ENCODE peak calls at places on chromosomes 4 and X, in seven cellular contexts. E, J, U, K, P, D and C are unnamed samples.

GRCh38 chrX:18537068-18537467 is 111.7 kb downstream of the CDKL5 start:
- DNase-seq in E (peak; percentile 20), U (no peak), P (no peak), J (no peak), K (no peak), D (no peak), C (no peak)

GRCh38 chrX:136055651-136056221 is 70.5 kb downstream of the SLC9A6 start:
- DNase-seq in E (no peak), K (peak; percentile 73), D (no peak), U (no peak), P (peak; percentile 15), J (peak; percentile 29), C (peak; percentile 91)

GRCh38 chrX:51408462-51408861 is 75.8 kb downstream of the NUDT10 start:
- DNase-seq in J (no peak), P (no peak), D (no peak), U (no peak), K (no peak), E (no peak), C (no peak)

GRCh38 chr4:53100801-53101581 is 238.9 kb downstream of the RASL11B start:
- DNase-seq in J (no peak), U (no peak), E (no peak), D (no peak), K (peak; percentile 79), P (no peak), C (no peak)

GRCh38 chrX:120380699-120381098 is 18.8 kb downstream of the ATP1B4 start:
- DNase-seq in P (no peak), D (no peak), U (no peak), K (peak; percentile 5), E (no peak), J (no peak), C (no peak)

GRCh38 chr4:10083331-10083769 is 33.2 kb downstream of the WDR1 start:
- DNase-seq in U (no peak), E (no peak), P (no peak), D (no peak), K (no peak), J (peak; percentile 16), C (no peak)

GRCh38 chrX:110180928-110181310 is 137.0 kb downstream of the AMMECR1 start:
- DNase-seq in U (no peak), D (no peak), E (no peak), K (peak; percentile 67), P (no peak), J (no peak), C (no peak)

GRCh38 chr4:26992657-26993361 is 132.2 kb downstream of the STIM2 start:
- DNase-seq in U (no peak), J (peak; percentile 40), K (peak; percentile 71), D (no peak), P (no peak), E (peak; percentile 60), C (no peak)

GRCh38 chr4:138645289-138645688 is 370.3 kb upstream of the NOCT start:
- DNase-seq in P (no peak), D (no peak), E (no peak), K (peak; percentile 24), J (no peak), U (no peak), C (no peak)

GRCh38 chr4:48546336-48546735 is 56.3 kb downstream of the ZAR1 start:
- DNase-seq in E (no peak), P (no peak), K (peak; percentile 53), J (no peak), D (peak; percentile 34), U (no peak), C (peak; percentile 5)

GRCh38 chrX:109987884-109988283 is 15.0 kb upstream of the TMEM164 start:
- DNase-seq in J (no peak), K (no peak), E (no peak), P (no peak), D (no peak), U (no peak), C (no peak)

GRCh38 chr4:76545161-76545884 is 110.3 kb downstream of the SHROOM3 start:
- DNase-seq in D (no peak), K (peak; percentile 73), J (no peak), U (no peak), P (no peak), E (no peak), C (no peak)

GRCh38 chrX:114344756-114345155 is 239.1 kb upstream of the HTR2C start:
- DNase-seq in U (peak; percentile 5), P (no peak), D (no peak), J (no peak), K (peak; percentile 35), E (no peak), C (peak; percentile 1)

GRCh38 chrX:150569155-150569477 is 695 bp downstream of the MTM1 start:
- DNase-seq in U (no peak), D (no peak), J (peak; percentile 25), P (no peak), E (no peak), K (peak; percentile 28), C (no peak)

GRCh38 chr4:30720021-30720655 is at the start of gene PCDH7:
- DNase-seq in U (no peak), P (no peak), K (peak; percentile 72), D (peak; percentile 67), E (peak; percentile 12), J (peak; percentile 30), C (no peak)

GRCh38 chr4:2301806-2302205 is 39.9 kb upstream of the MXD4 start:
- DNase-seq in U (no peak), E (no peak), J (no peak), K (no peak), D (no peak), P (no peak), C (no peak)

GRCh38 chrX:109485470-109486340 is 3.8 kb upstream of the GUCY2F start:
- DNase-seq in D (peak; percentile 33), K (peak; percentile 81), P (peak; percentile 18), U (no peak), J (peak; percentile 31), E (peak; percentile 21), C (peak; percentile 28)

GRCh38 chrX:51296138-51296537 is 36.5 kb upstream of the NUDT10 start:
- DNase-seq in U (no peak), P (no peak), E (no peak), J (no peak), D (no peak), K (no peak), C (no peak)

GRCh38 chr4:154329939-154330338 is 161.7 kb downstream of the DCHS2 start:
- DNase-seq in J (no peak), E (no peak), P (peak; percentile 66), K (no peak), U (no peak), D (no peak), C (peak; percentile 25)

GRCh38 chr4:28250646-28251045 is 1390.0 kb downstream of the STIM2 start:
- DNase-seq in P (no peak), D (no peak), J (no peak), K (no peak), E (no peak), U (no peak), C (no peak)

GRCh38 chrX:135391734-135392133 is 30.0 kb upstream of the SMIM10L2A start:
- DNase-seq in U (no peak), E (no peak), D (no peak), J (no peak), K (no peak), P (no peak), C (no peak)

GRCh38 chr4:185236155-185236503 is 26.7 kb downstream of the SNX25 start:
- DNase-seq in U (no peak), E (no peak), J (no peak), K (no peak), P (no peak), D (no peak), C (no peak)

GRCh38 chr4:103451341-103451740 is 253.2 kb upstream of the CENPE start:
- DNase-seq in D (no peak), E (no peak), U (peak; percentile 2), J (no peak), K (no peak), P (no peak), C (no peak)

GRCh38 chrX:14039344-14039743 is 9.7 kb upstream of the GEMIN8 start:
- DNase-seq in J (no peak), E (no peak), U (no peak), P (no peak), K (peak; percentile 50), D (peak; percentile 31), C (no peak)

GRCh38 chr4:126850286-126850685 is 782.5 kb upstream of the INTU start:
- DNase-seq in K (peak; percentile 93), E (no peak), J (no peak), U (peak; percentile 93), P (no peak), D (no peak), C (peak; percentile 60)

GRCh38 chr4:7238300-7238960 is 46.1 kb downstream of the SORCS2 start:
- DNase-seq in K (no peak), E (no peak), P (no peak), D (peak; percentile 45), U (no peak), J (no peak), C (no peak)
- TF ChIP-seq CTCF in K (no peak), E (peak; percentile 12), P (no peak), D (peak; percentile 28), U (peak; percentile 20), J (no peak), C (peak; percentile 39)

DNA sequence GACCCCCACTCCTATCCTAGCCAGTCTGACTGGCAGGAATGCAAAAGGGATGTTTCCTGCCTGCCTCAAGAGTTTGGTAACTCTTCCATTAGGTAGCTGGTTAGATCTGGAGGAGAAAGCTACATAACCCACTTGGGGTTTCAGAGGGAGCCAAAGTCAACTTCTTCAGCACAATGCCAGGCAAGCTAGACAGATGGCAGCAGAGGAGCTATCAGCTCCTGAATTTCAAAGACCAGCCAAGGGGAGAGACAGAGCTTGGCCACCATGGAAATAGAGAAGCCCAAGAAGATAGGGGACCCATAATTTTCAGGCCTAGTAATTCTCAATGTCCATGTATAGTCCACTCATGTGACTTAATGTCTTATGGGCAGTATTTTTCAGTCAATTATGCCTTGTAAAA is 56.4 kb downstream of the PGRMC1 start:
- DNase-seq in D (no peak), E (no peak), U (no peak), P (no peak), J (no peak), K (no peak), C (no peak)
- TF ChIP-seq CTCF in D (no peak), E (no peak), U (peak; percentile 21), P (no peak), J (no peak), K (no peak), C (no peak)

DNA sequence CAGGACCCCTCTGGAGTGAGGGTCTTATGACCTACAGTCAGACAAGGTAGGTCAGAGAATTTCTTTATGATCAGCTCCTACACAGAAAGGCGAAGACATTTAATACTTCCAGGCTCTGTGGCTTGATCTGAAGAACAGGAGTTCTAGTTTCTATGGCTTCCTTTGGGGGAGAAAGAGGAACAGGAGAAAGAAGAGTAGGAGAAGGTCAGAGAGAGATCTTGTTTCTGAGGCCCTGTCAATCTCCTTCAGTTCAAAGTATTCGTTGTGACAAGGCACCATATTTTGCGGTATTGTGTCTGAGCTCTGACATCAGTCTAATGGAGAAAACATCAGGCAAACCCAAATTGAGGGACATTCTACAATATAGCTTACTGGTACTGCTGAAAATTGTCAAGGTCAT is 16.7 kb downstream of the TMSB4X start:
- DNase-seq in K (no peak), E (no peak), J (no peak), D (no peak), P (no peak), U (no peak), C (no peak)
- TF ChIP-seq CTCF in K (no peak), E (no peak), J (no peak), D (no peak), P (no peak), U (no peak), C (no peak)

GRCh38 chr4:87523307-87523706 is 5.9 kb downstream of the SPARCL1 start:
- DNase-seq in U (no peak), D (no peak), P (no peak), E (no peak), J (no peak), K (no peak), C (no peak)
- TF ChIP-seq CTCF in U (no peak), D (no peak), P (no peak), E (no peak), J (no peak), K (no peak), C (no peak)